ENCODE peak calls at places on chromosomes 11 and 22, in four cellular contexts. One of them, this sample, is unnamed.
A peak's percentile ranks its signal among the peaks of the same experiment; 100 is the strongest.

GRCh38 chr11:2779981-2780849 is 80.4 kb upstream of the KCNQ1OT1 start:
- DNase-seq in K562: no peak
- DNase-seq in IMR-90: no peak
- DNase-seq in endothelial cell of umbilical vein: peak; percentile 30
- DNase-seq in this sample: no peak

GRCh38 chr11:120467627-120468026 is 43.9 kb upstream of the GRIK4 start:
- DNase-seq in K562: no peak
- DNase-seq in IMR-90: peak; percentile 48
- DNase-seq in endothelial cell of umbilical vein: no peak
- DNase-seq in this sample: no peak

GRCh38 chr22:32764330-32765116 is 37.0 kb upstream of the TIMP3 start:
- DNase-seq in K562: no peak
- DNase-seq in IMR-90: peak; percentile 96
- DNase-seq in endothelial cell of umbilical vein: no peak
- DNase-seq in this sample: no peak

GRCh38 chr22:20486229-20486628 is 9.4 kb downstream of the KLHL22 start:
- DNase-seq in K562: no peak
- DNase-seq in IMR-90: no peak
- DNase-seq in endothelial cell of umbilical vein: no peak
- DNase-seq in this sample: no peak

GRCh38 chr11:100739636-100740035 is 52.5 kb downstream of the ARHGAP42 start:
- DNase-seq in K562: no peak
- DNase-seq in IMR-90: peak; percentile 90
- DNase-seq in endothelial cell of umbilical vein: peak; percentile 88
- DNase-seq in this sample: no peak

GRCh38 chr11:769887-770641 is 7.2 kb downstream of the GATD1 start:
- DNase-seq in K562: no peak
- DNase-seq in IMR-90: no peak
- DNase-seq in endothelial cell of umbilical vein: no peak
- DNase-seq in this sample: no peak

GRCh38 chr22:30251661-30252226 is 5.2 kb upstream of the LIF start:
- DNase-seq in K562: no peak
- DNase-seq in IMR-90: peak; percentile 82
- DNase-seq in endothelial cell of umbilical vein: no peak
- DNase-seq in this sample: no peak

GRCh38 chr11:70586261-70587094 is 188.1 kb downstream of the CTTN start:
- DNase-seq in K562: no peak
- DNase-seq in IMR-90: no peak
- DNase-seq in endothelial cell of umbilical vein: no peak
- DNase-seq in this sample: no peak

GRCh38 chr11:73335204-73335923 is 27.3 kb downstream of the ARHGEF17 start:
- DNase-seq in K562: peak; percentile 83
- DNase-seq in IMR-90: peak; percentile 82
- DNase-seq in endothelial cell of umbilical vein: peak; percentile 88
- DNase-seq in this sample: peak; percentile 83

GRCh38 chr11:64762277-64762915 is 2.6 kb upstream of the PYGM start:
- DNase-seq in K562: no peak
- DNase-seq in IMR-90: no peak
- DNase-seq in endothelial cell of umbilical vein: no peak
- DNase-seq in this sample: no peak
- H3K4me1 ChIP-seq in K562: peaks cover 16% of the 10 kb centered on the region
- H3K4me1 ChIP-seq in IMR-90: peaks cover 18% of the 10 kb centered on the region
- H3K4me1 ChIP-seq in endothelial cell of umbilical vein: peaks cover 20% of the 10 kb centered on the region
- H3K4me1 ChIP-seq in this sample: peaks cover 31% of the 10 kb centered on the region

GRCh38 chr22:19058713-19059451 is 63.3 kb downstream of the DGCR2 start:
- DNase-seq in K562: no peak
- DNase-seq in IMR-90: no peak
- DNase-seq in endothelial cell of umbilical vein: no peak
- DNase-seq in this sample: no peak

GRCh38 chr22:19056951-19057401 is 65.2 kb downstream of the DGCR2 start:
- DNase-seq in K562: no peak
- DNase-seq in IMR-90: no peak
- DNase-seq in endothelial cell of umbilical vein: no peak
- DNase-seq in this sample: no peak

GRCh38 chr22:19055801-19056200 is 66.4 kb downstream of the DGCR2 start:
- DNase-seq in K562: no peak
- DNase-seq in IMR-90: no peak
- DNase-seq in endothelial cell of umbilical vein: no peak
- DNase-seq in this sample: no peak

GRCh38 chr22:19057999-19058491 is 64.2 kb downstream of the DGCR2 start:
- DNase-seq in K562: no peak
- DNase-seq in IMR-90: no peak
- DNase-seq in endothelial cell of umbilical vein: no peak
- DNase-seq in this sample: no peak

DNA sequence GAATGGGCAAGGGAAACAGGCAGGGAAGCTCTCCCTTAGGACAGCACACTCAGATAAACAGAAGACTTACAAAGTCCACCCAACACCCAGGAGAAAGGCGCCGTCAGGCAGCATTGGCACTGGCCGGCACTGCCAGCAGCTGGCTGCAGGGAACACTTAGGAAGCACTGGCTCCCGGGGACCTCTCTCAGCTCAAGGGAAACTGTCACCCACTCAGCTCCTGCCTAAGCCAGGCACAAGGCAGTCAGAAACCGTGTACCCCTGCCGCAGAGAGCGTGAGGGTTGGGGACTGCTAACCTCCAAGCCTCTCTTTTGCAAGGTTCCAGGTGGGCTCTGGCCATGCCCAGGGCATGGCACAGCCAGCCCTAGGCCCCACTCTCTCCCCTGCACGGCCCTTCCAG is 64.7 kb downstream of the DGCR2 start:
- DNase-seq in K562: no peak
- DNase-seq in IMR-90: no peak
- DNase-seq in endothelial cell of umbilical vein: no peak
- DNase-seq in this sample: no peak
- H3K36me3 ChIP-seq in K562: peaks cover 88% of the 10 kb centered on the region
- H3K36me3 ChIP-seq in IMR-90: peaks cover 24% of the 10 kb centered on the region
- H3K36me3 ChIP-seq in endothelial cell of umbilical vein: peaks cover 28% of the 10 kb centered on the region
- H3K36me3 ChIP-seq in this sample: peaks cover 87% of the 10 kb centered on the region

DNA sequence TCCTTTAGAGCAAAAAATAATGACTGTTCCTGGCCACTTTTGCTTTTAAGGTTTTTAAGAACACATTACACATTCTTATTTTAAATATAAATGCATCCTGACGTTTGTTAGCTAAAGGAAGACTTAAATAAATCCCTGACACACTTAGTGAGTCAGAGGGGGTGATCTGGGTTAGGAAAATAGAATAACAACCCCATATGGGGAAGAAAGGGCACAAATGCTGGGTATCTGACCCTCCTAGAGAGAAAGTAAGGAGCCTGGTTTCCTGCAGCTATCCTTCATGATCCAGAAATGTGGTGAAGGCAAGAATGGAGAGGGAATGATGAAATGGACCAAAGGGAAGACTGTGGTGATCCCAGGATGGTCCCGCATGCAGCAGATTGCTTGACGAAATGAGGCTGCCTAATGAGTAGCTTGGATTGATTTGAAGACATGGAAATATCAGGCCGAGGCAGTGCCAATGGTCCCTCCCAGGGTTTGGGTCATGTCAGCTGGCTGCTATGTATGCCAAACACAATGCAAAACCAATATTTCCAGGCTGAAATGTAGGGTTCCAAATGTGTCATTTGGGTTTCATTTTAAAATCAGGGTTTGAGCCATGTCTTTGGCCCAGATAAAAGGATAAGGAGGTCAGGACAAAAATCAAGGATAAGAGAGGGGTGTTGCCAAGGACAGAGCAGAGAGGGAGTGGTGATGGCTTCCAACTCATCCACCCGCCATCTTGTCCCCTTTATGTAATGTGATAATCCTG is 135.0 kb upstream of the PITPNB start:
- DNase-seq in K562: no peak
- DNase-seq in IMR-90: peak; percentile 62
- DNase-seq in endothelial cell of umbilical vein: peak; percentile 44
- DNase-seq in this sample: no peak
- H3K4me2 ChIP-seq in K562: no peak overlapping the region
- H3K4me2 ChIP-seq in IMR-90: no peak overlapping the region
- H3K4me2 ChIP-seq in endothelial cell of umbilical vein: no peak overlapping the region
- H3K4me2 ChIP-seq in this sample: no peak overlapping the region

DNA sequence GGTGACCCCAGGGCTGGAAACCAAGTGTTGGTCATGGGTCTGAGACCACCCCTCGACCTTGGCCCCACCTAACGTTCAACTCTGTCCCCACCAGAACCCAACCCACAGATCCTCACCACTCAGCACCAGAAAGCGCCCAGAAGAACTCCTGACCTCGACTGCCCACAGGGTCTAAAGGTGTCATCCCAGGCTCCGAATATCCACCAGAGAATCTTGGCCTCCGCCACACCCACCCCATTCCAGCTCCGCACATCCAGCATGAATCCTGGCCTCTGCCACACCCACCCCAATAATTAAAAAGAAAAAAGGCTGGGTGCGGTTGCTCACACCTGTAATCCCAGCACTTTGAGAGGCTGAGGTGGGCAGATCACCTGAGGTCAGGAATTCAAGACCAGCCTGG is 1.3 kb downstream of the CERK start:
- DNase-seq in K562: no peak
- DNase-seq in IMR-90: no peak
- DNase-seq in endothelial cell of umbilical vein: no peak
- DNase-seq in this sample: no peak
- H3K4me1 ChIP-seq in K562: peaks cover 5% of the 10 kb centered on the region
- H3K4me1 ChIP-seq in IMR-90: peaks cover 34% of the 10 kb centered on the region
- H3K4me1 ChIP-seq in endothelial cell of umbilical vein: peaks cover 39% of the 10 kb centered on the region
- H3K4me1 ChIP-seq in this sample: peaks cover 38% of the 10 kb centered on the region

GRCh38 chr11:68523743-68524142 is 63.2 kb downstream of the PPP6R3 start:
- DNase-seq in K562: no peak
- DNase-seq in IMR-90: no peak
- DNase-seq in endothelial cell of umbilical vein: no peak
- DNase-seq in this sample: no peak

GRCh38 chr11:68525320-68525719 is 64.8 kb downstream of the PPP6R3 start:
- DNase-seq in K562: no peak
- DNase-seq in IMR-90: no peak
- DNase-seq in endothelial cell of umbilical vein: no peak
- DNase-seq in this sample: no peak

GRCh38 chr11:68525930-68526329 is 65.4 kb downstream of the PPP6R3 start:
- DNase-seq in K562: no peak
- DNase-seq in IMR-90: peak; percentile 47
- DNase-seq in endothelial cell of umbilical vein: peak; percentile 76
- DNase-seq in this sample: no peak

GRCh38 chr11:68524213-68524612 is 63.7 kb downstream of the PPP6R3 start:
- DNase-seq in K562: no peak
- DNase-seq in IMR-90: no peak
- DNase-seq in endothelial cell of umbilical vein: peak; percentile 66
- DNase-seq in this sample: no peak

DNA sequence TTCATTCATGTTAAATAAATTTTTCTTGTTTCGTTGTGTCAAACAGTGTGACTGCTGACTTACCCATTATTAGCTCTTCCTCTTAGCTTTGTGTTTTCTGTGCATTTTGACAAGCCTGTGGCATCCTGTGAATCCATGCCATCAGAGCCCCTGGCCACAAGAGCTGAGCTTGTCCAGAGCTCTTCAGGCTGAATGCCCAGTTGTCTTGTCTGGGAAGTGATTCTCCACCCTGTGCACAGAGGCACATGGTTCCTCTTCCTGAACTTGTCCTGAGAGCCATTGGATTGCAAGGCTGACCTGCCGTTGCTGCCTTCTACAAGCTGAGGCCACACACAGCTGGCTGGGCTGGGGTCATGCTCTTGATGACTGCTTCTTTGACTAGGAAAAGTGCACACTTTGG is 64.1 kb downstream of the PPP6R3 start:
- DNase-seq in K562: no peak
- DNase-seq in IMR-90: no peak
- DNase-seq in endothelial cell of umbilical vein: peak; percentile 31
- DNase-seq in this sample: no peak
- H3K36me3 ChIP-seq in K562: peaks cover 92% of the 10 kb centered on the region
- H3K36me3 ChIP-seq in IMR-90: peaks cover 38% of the 10 kb centered on the region
- H3K36me3 ChIP-seq in endothelial cell of umbilical vein: peaks cover 17% of the 10 kb centered on the region
- H3K36me3 ChIP-seq in this sample: peaks cover 98% of the 10 kb centered on the region

GRCh38 chr11:10641314-10642206 is 52.0 kb downstream of the IRAG1 start:
- DNase-seq in K562: no peak
- DNase-seq in IMR-90: no peak
- DNase-seq in endothelial cell of umbilical vein: no peak
- DNase-seq in this sample: no peak
- H3K4me2 ChIP-seq in K562: no peak overlapping the region
- H3K4me2 ChIP-seq in IMR-90: no peak overlapping the region
- H3K4me2 ChIP-seq in endothelial cell of umbilical vein: no peak overlapping the region
- H3K4me2 ChIP-seq in this sample: no peak overlapping the region

This sample was measured in DND-41.